ENCODE peak calls at places on chromosomes 12 and 14, in six cellular contexts. L is caudate nucleus; G is aorta; A is activated naive CD8-positive, alpha-beta T cell treated with anti-CD3 and anti-CD28 coated beads, Interleukin-2, amount 10 ng/mL, durations not matched to agents 7 days and 5 days; C is iPS DF 19.7; H is HT1080. B is an unnamed sample.

GRCh38 chr12:38053655-38054464 is 262.7 kb upstream of the ALG10B start:
- DNase-seq in L (no peak), G (no peak), A (no peak), C (no peak), H (peak), B (no peak)

GRCh38 chr12:45329238-45329637 is 113.3 kb downstream of the ANO6 start:
- DNase-seq in L (no peak), G (no peak), A (no peak), C (no peak), H (no peak), B (no peak)

GRCh38 chr12:55068416-55069010 is 48.7 kb downstream of the NEUROD4 start:
- DNase-seq in L (no peak), G (no peak), A (peak), C (peak), H (peak), B (peak)

GRCh38 chr12:63150255-63151060 is 543 bp downstream of the AVPR1A start:
- DNase-seq in L (no peak), G (peak), A (peak), C (peak), H (no peak), B (no peak)

GRCh38 chr12:116274552-116275375 is 2.7 kb downstream of the MED13L start:
- DNase-seq in L (no peak), G (no peak), A (no peak), C (no peak), H (no peak), B (no peak)

GRCh38 chr12:67137256-67137655 is 131.9 kb upstream of the CAND1 start:
- DNase-seq in L (no peak), G (no peak), A (no peak), C (no peak), H (no peak), B (no peak)

GRCh38 chr14:93878251-93878650 is 48.9 kb upstream of the FAM181A start:
- DNase-seq in L (no peak), G (no peak), A (no peak), C (no peak), H (no peak), B (no peak)

GRCh38 chr14:20415723-20416622 is 2.7 kb upstream of the TEP1 start:
- DNase-seq in L (no peak), G (no peak), A (no peak), C (no peak), H (peak), B (peak)

GRCh38 chr12:65926119-65927004 is 102.1 kb downstream of the HMGA2 start:
- DNase-seq in L (no peak), G (no peak), A (no peak), C (no peak), H (no peak), B (no peak)

GRCh38 chr12:76552343-76552938 is 7.1 kb downstream of the OSBPL8 start:
- DNase-seq in L (no peak), G (no peak), A (no peak), C (no peak), H (no peak), B (no peak)

GRCh38 chr12:66751432-66752113 is 72.7 kb upstream of the GRIP1 start:
- DNase-seq in L (no peak), G (no peak), A (no peak), C (no peak), H (no peak), B (no peak)

GRCh38 chr12:84508325-84508861 is 404.2 kb downstream of the SLC6A15 start:
- DNase-seq in L (no peak), G (peak), A (no peak), C (peak), H (peak), B (peak)

GRCh38 chr14:44404021-44404420 is 103.1 kb downstream of the FSCB start:
- DNase-seq in L (no peak), G (no peak), A (no peak), C (no peak), H (peak), B (no peak)

GRCh38 chr12:39351153-39351552 is 91.8 kb downstream of the KIF21A start:
- DNase-seq in L (no peak), G (no peak), A (no peak), C (no peak), H (no peak), B (no peak)

GRCh38 chr12:25615119-25615518 is 62.0 kb upstream of the LMNTD1 start:
- DNase-seq in L (no peak), G (peak), A (no peak), C (no peak), H (peak), B (no peak)

GRCh38 chr14:70821581-70821915 is 12.2 kb upstream of the MAP3K9 start:
- DNase-seq in L (no peak), G (no peak), A (no peak), C (no peak), H (no peak), B (no peak)

GRCh38 chr12:57753938-57754337 is 965 bp upstream of the MARCHF9 start:
- DNase-seq in L (no peak), G (no peak), A (no peak), C (no peak), H (no peak), B (no peak)